ENCODE peak calls at places on chromosomes 3 and 15, in eight cellular contexts. I is nephron progenitor cell; Q is stimulated activated CD4-positive, alpha-beta T cell treated with anti-CD3 and anti-CD28 coated beads, Interleukin-1b, Interleukin-23, amount 100 ng/mL, for 1 hour; J is NCI-H187 treated with DMSO at 0.1 percent for 48 hours; E is osteocyte; C is bronchial epithelial cell; M is T follicular helper cell; G is activated naive CD4-positive, alpha-beta T cell treated with anti-CD3 and anti-CD28 coated beads, Interleukin-2, amount 10 ng/mL, durations not matched to agents 7 days and 5 days. L is an unnamed sample.

GRCh38 chr3:178182337-178182761 is 353.9 kb upstream of the KCNMB2 start:
- DNase-seq in G (no peak), I (no peak), J (no peak), M (no peak), Q (no peak), E (no peak), C (no peak), L (peak; percentile 64)

GRCh38 chr3:53142986-53143385 is 12.8 kb upstream of the RFT1 start:
- DNase-seq in J (no peak), M (no peak), C (no peak), G (no peak), E (no peak), I (no peak), Q (no peak), L (no peak)

GRCh38 chr3:16790432-16791379 is 94.0 kb upstream of the PLCL2 start:
- DNase-seq in I (no peak), J (no peak), G (no peak), C (no peak), M (no peak), Q (no peak), E (no peak), L (no peak)

GRCh38 chr3:192747746-192748145 is 20.4 kb upstream of the FGF12 start:
- DNase-seq in G (no peak), I (no peak), E (no peak), Q (no peak), M (no peak), J (no peak), C (no peak), L (no peak)

GRCh38 chr3:53375019-53375418 is 27.7 kb upstream of the DCP1A start:
- DNase-seq in J (peak; percentile 18), I (peak; percentile 83), C (peak; percentile 53), Q (no peak), G (peak; percentile 69), E (no peak), M (peak; percentile 15), L (peak; percentile 60)

GRCh38 chr3:29420106-29420505 is 139.2 kb downstream of the RBMS3 start:
- DNase-seq in I (no peak), C (no peak), Q (no peak), G (no peak), E (no peak), M (no peak), J (no peak), L (no peak)

GRCh38 chr3:9351709-9352126 is 11.1 kb upstream of the THUMPD3 start:
- DNase-seq in J (no peak), C (peak; percentile 74), Q (no peak), E (no peak), G (no peak), I (no peak), M (no peak), L (no peak)

GRCh38 chr3:12759097-12759679 is at the start of gene TMEM40:
- DNase-seq in G (no peak), I (no peak), J (no peak), C (peak; percentile 99), Q (no peak), E (no peak), M (no peak), L (peak; percentile 30)

GRCh38 chr3:46348811-46349482 is 5.0 kb upstream of the CCR2 start:
- DNase-seq in G (no peak), I (no peak), M (no peak), J (no peak), E (no peak), C (no peak), Q (no peak), L (no peak)

GRCh38 chr3:173708191-173708590 is 310.6 kb downstream of the NLGN1 start:
- DNase-seq in E (no peak), C (no peak), J (no peak), I (no peak), G (no peak), Q (no peak), M (no peak), L (no peak)

GRCh38 chr3:50165388-50166308 is 10.5 kb downstream of the SEMA3F start:
- DNase-seq in Q (no peak), C (no peak), E (no peak), J (no peak), M (no peak), G (no peak), I (no peak), L (no peak)

GRCh38 chr15:22954798-22955543 is 25.2 kb downstream of the CYFIP1 start:
- DNase-seq in E (no peak), Q (no peak), M (no peak), C (no peak), I (no peak), J (no peak), G (no peak), L (no peak)

GRCh38 chr3:186258968-186259367 is 103.1 kb downstream of the DGKG start:
- DNase-seq in I (no peak), Q (no peak), G (no peak), J (no peak), M (no peak), C (no peak), E (no peak), L (no peak)

L was measured in NCI-H146.